ENCODE peak calls at places on chromosomes 1 and 21, in eight cellular contexts. M, Y, F, R, K, L, U and C are unnamed samples.
A peak's percentile ranks its signal among the peaks of the same experiment; 100 is the strongest.

GRCh38 chr1:181391297-181391905 is 91.9 kb upstream of the CACNA1E start:
- DNase-seq in M (no peak), Y (peak; percentile 78), F (no peak), R (no peak), K (no peak), L (peak; percentile 29), U (no peak), C (no peak)

GRCh38 chr21:46229133-46229922 is 754 bp upstream of the LSS start:
- DNase-seq in M (no peak), Y (no peak), F (peak; percentile 37), R (peak; percentile 92), K (no peak), L (no peak), U (no peak), C (no peak)

GRCh38 chr1:94418664-94419655 is 771 bp downstream of the ABCD3 start:
- DNase-seq in M (peak; percentile 62), Y (no peak), F (peak; percentile 55), R (no peak), K (no peak), L (peak; percentile 58), U (peak; percentile 71), C (peak; percentile 54)

GRCh38 chr1:9942399-9942938 is 722 bp downstream of the LZIC start:
- DNase-seq in M (no peak), Y (peak; percentile 57), F (no peak), R (no peak), K (no peak), L (peak; percentile 61), U (no peak), C (no peak)

GRCh38 chr1:87463917-87464565 is 135.4 kb downstream of the LMO4 start:
- DNase-seq in M (no peak), Y (no peak), F (no peak), R (no peak), K (no peak), L (peak; percentile 22), U (no peak), C (no peak)

GRCh38 chr1:3062616-3063378 is 6.2 kb upstream of the PRDM16 start:
- DNase-seq in M (peak; percentile 24), Y (peak; percentile 71), F (no peak), R (no peak), K (no peak), L (peak; percentile 65), U (peak; percentile 66), C (no peak)

GRCh38 chr21:36209626-36210171 is 53.1 kb downstream of the DOP1B start:
- DNase-seq in M (peak; percentile 70), Y (peak; percentile 90), F (peak; percentile 30), R (no peak), K (peak; percentile 73), L (peak; percentile 61), U (no peak), C (no peak)

GRCh38 chr1:222736972-222737371 is at the start of gene FAM177B:
- DNase-seq in M (no peak), Y (no peak), F (no peak), R (no peak), K (no peak), L (no peak), U (no peak), C (no peak)

GRCh38 chr1:115478933-115479551 is 141.0 kb upstream of the NGF start:
- DNase-seq in M (peak; percentile 72), Y (peak; percentile 40), F (no peak), R (no peak), K (no peak), L (no peak), U (no peak), C (no peak)

GRCh38 chr1:55547441-55547840 is 332.3 kb upstream of the USP24 start:
- DNase-seq in M (no peak), Y (no peak), F (no peak), R (no peak), K (no peak), L (no peak), U (no peak), C (no peak)

GRCh38 chr1:159945483-159946241 is at the start of gene IGSF9:
- DNase-seq in M (peak; percentile 91), Y (peak; percentile 98), F (peak; percentile 88), R (peak; percentile 86), K (peak; percentile 78), L (peak; percentile 99), U (peak; percentile 77), C (peak; percentile 76)
- H3K4me1 ChIP-seq in M (peaks cover 40% of the 10 kb centered on the region), Y (peaks cover 12% of the 10 kb centered on the region), F (peaks cover 11% of the 10 kb centered on the region), R (no peaks in the 10 kb centered on the region), K (peaks cover 25% of the 10 kb centered on the region), L (peaks cover 48% of the 10 kb centered on the region), U (peaks cover 12% of the 10 kb centered on the region), C (peaks cover 7% of the 10 kb centered on the region)

GRCh38 chr21:26572026-26572425 is 1.1 kb downstream of the CYYR1 start:
- DNase-seq in M (no peak), Y (no peak), F (no peak), R (no peak), K (no peak), L (no peak), U (no peak), C (no peak)

GRCh38 chr21:26570203-26570602 is 2.9 kb downstream of the CYYR1 start:
- DNase-seq in M (no peak), Y (no peak), F (peak; percentile 26), R (no peak), K (no peak), L (peak; percentile 6), U (no peak), C (no peak)

GRCh38 chr21:26572668-26573381 is at the start of gene CYYR1:
- DNase-seq in M (no peak), Y (peak; percentile 92), F (peak; percentile 43), R (peak; percentile 86), K (no peak), L (peak; percentile 84), U (no peak), C (peak; percentile 69)
- H3K4me3 ChIP-seq in M (peak within 1 kb of the TSS; percentile 55), Y (peak within 1 kb of the TSS; percentile 91), F (peak within 1 kb of the TSS; percentile 68), R (peak within 1 kb of the TSS; percentile 52), K (no peak within 1 kb of the TSS), L (peak within 1 kb of the TSS; percentile 79), U (peak within 1 kb of the TSS; percentile 29), C (peak within 1 kb of the TSS; percentile 50)

GRCh38 chr1:116506132-116507004 is 64.5 kb downstream of the CD58 start:
- DNase-seq in M (no peak), Y (no peak), F (no peak), R (no peak), K (no peak), L (no peak), U (no peak), C (no peak)

GRCh38 chr1:116510361-116510760 is 60.5 kb downstream of the CD58 start:
- DNase-seq in M (no peak), Y (no peak), F (no peak), R (no peak), K (no peak), L (no peak), U (no peak), C (no peak)

GRCh38 chr1:116508090-116508983 is 62.5 kb downstream of the CD58 start:
- DNase-seq in M (no peak), Y (no peak), F (no peak), R (no peak), K (no peak), L (no peak), U (no peak), C (no peak)

GRCh38 chr1:116511459-116512019 is 59.3 kb downstream of the CD58 start:
- DNase-seq in M (no peak), Y (no peak), F (no peak), R (no peak), K (no peak), L (no peak), U (no peak), C (no peak)

DNA sequence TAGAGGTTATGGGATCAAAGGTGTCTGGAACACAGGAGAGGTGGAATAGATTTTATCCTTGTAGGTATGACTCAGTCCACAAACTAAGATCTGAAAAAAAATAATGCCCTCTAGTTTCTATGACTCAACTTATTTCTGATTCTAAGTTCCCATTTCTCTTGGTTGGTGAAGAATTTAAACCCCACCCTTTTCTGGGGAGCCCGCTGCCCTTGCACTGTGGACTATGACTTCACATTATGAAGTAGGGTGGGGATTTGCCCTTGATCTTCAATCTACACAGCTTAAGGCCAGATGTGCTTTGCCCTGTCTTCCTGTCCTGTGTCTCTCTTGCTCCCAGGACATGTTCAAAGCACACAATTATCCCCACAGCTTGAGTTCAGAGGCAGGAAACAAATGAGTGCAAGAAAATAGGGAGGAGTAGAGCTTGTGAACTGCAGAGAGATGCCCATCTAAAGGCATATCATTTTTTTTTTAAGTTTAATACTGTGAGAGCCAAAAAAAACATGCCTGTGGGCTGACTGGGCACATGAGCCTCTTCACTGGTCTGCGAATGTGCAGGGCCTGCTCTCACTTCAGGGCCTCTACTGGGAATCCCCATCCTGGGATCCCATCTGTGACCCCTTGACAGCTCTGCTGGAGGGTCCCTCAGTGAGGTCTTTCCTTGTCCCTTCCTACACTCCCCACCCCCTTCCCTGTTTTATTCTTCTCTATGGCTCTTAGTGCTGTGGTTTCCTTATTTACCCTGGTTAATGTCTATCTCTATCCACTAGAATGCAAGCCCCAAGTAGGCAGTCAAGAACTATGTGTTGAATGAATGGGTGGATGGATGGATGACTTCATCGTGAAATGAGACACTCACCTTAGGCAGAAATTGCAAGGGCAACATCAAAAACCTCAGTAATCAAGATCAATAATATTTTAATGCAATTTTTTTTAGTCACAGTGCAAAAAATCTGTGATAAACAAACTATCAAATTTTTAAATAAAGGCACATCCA is 61.5 kb downstream of the CD58 start:
- DNase-seq in M (no peak), Y (no peak), F (no peak), R (no peak), K (peak; percentile 88), L (no peak), U (no peak), C (peak; percentile 82)
- H3K4me1 ChIP-seq in M (no peaks in the 10 kb centered on the region), Y (peaks cover 2% of the 10 kb centered on the region), F (peaks cover 5% of the 10 kb centered on the region), R (no peaks in the 10 kb centered on the region), K (peaks cover 66% of the 10 kb centered on the region), L (peaks cover 3% of the 10 kb centered on the region), U (peaks cover 28% of the 10 kb centered on the region), C (peaks cover 29% of the 10 kb centered on the region)

GRCh38 chr1:154404984-154405761 is at the start of gene IL6R:
- DNase-seq in M (peak; percentile 91), Y (peak; percentile 92), F (peak; percentile 90), R (peak; percentile 99), K (peak; percentile 82), L (peak; percentile 89), U (peak; percentile 98), C (peak; percentile 83)

GRCh38 chr1:154405762-154406571 is 824 bp downstream of the IL6R start:
- DNase-seq in M (peak; percentile 77), Y (peak; percentile 74), F (peak; percentile 75), R (peak; percentile 92), K (no peak), L (peak; percentile 59), U (peak; percentile 97), C (peak; percentile 88)

GRCh38 chr1:154403300-154403943 is 1.7 kb upstream of the IL6R start:
- DNase-seq in M (no peak), Y (no peak), F (no peak), R (no peak), K (no peak), L (no peak), U (peak; percentile 58), C (no peak)

GRCh38 chr1:154403983-154404382 is 1.2 kb upstream of the IL6R start:
- DNase-seq in M (no peak), Y (no peak), F (no peak), R (no peak), K (no peak), L (no peak), U (no peak), C (no peak)

DNA sequence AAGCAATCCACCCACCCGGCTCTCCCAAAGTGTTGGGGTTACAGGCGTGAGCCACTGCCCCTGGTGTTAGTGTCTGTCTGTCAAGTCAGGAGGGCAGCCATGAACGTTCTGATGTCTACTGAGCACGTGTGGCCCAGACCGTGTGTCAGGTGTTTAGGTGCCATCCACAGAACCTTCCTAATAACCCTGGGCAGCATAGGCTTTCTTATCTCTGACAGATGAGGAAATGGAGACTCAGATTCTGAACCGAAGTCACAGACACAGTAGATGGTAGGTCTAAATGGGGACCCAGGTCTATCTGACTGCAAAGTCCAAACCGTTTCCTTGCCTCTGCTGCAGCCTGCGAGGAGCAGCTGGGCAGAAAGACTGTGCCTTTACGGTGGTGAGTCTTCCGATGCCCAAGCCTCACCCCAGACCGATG is 622 bp upstream of the IL6R start:
- DNase-seq in M (no peak), Y (peak; percentile 52), F (no peak), R (no peak), K (no peak), L (no peak), U (peak; percentile 65), C (no peak)
- H3K4me3 ChIP-seq in M (peak overlapping the region; percentile 70), Y (peak overlapping the region; percentile 79), F (peak overlapping the region; percentile 71), R (peak overlapping the region; percentile 71), K (peak overlapping the region; percentile 65), L (no peak overlapping the region), U (peak overlapping the region; percentile 75), C (peak overlapping the region; percentile 65)